ENCODE peak calls at places on chromosomes 13 and 19, in seven cellular contexts. M, G, S, U, T, P and Y are unnamed samples.

GRCh38 chr13:21050288-21051197 is 10.8 kb downstream of the LATS2 start:
- DNase-seq in M (no peak), G (no peak), S (no peak), U (no peak), T (no peak), P (no peak), Y (no peak)

GRCh38 chr19:5148794-5149190 is 179.9 kb downstream of the KDM4B start:
- DNase-seq in M (no peak), G (no peak), S (no peak), U (no peak), T (no peak), P (no peak), Y (peak)

GRCh38 chr19:56933014-56933705 is 92.6 kb upstream of the PEG3 start:
- DNase-seq in M (no peak), G (no peak), S (no peak), U (no peak), T (no peak), P (no peak), Y (no peak)

GRCh38 chr19:10961073-10961762 is 388 bp downstream of the SMARCA4 start:
- DNase-seq in M (no peak), G (no peak), S (no peak), U (peak), T (peak), P (no peak), Y (no peak)

GRCh38 chr13:41649659-41650058 is 192.3 kb downstream of the RGCC start:
- DNase-seq in M (peak), G (no peak), S (no peak), U (peak), T (no peak), P (no peak), Y (no peak)

GRCh38 chr13:29849071-29849541 is 1.3 kb downstream of the UBL3 start:
- DNase-seq in M (peak), G (peak), S (no peak), U (peak), T (no peak), P (no peak), Y (no peak)

GRCh38 chr13:25179810-25180437 is 7.8 kb upstream of the AMER2 start:
- DNase-seq in M (no peak), G (no peak), S (no peak), U (no peak), T (no peak), P (no peak), Y (no peak)

GRCh38 chr13:106261450-106261849 is 274.0 kb downstream of the EFNB2 start:
- DNase-seq in M (no peak), G (no peak), S (no peak), U (no peak), T (no peak), P (no peak), Y (no peak)

GRCh38 chr19:17256130-17256529 is 8.4 kb downstream of the USHBP1 start:
- DNase-seq in M (no peak), G (no peak), S (no peak), U (no peak), T (no peak), P (no peak), Y (no peak)

GRCh38 chr13:79413521-79413920 is 7.5 kb upstream of the RBM26 start:
- DNase-seq in M (no peak), G (peak), S (no peak), U (no peak), T (no peak), P (no peak), Y (no peak)

GRCh38 chr13:83215627-83216026 is 666.6 kb downstream of the SLITRK1 start:
- DNase-seq in M (peak), G (peak), S (no peak), U (peak), T (no peak), P (peak), Y (no peak)

GRCh38 chr19:33292595-33293254 is 9.6 kb downstream of the CEBPA start:
- DNase-seq in M (peak), G (no peak), S (no peak), U (no peak), T (peak), P (no peak), Y (peak)

GRCh38 chr19:48950830-48951519 is 3.7 kb upstream of the BAX start:
- DNase-seq in M (no peak), G (no peak), S (no peak), U (no peak), T (no peak), P (no peak), Y (no peak)

GRCh38 chr13:101035119-101035620 is 360.6 kb upstream of the TMTC4 start:
- DNase-seq in M (no peak), G (no peak), S (no peak), U (no peak), T (no peak), P (no peak), Y (no peak)
- TF ChIP-seq CTCF in M (no peak), G (no peak), S (no peak), U (no peak), T (no peak), P (no peak), Y (no peak)

DNA sequence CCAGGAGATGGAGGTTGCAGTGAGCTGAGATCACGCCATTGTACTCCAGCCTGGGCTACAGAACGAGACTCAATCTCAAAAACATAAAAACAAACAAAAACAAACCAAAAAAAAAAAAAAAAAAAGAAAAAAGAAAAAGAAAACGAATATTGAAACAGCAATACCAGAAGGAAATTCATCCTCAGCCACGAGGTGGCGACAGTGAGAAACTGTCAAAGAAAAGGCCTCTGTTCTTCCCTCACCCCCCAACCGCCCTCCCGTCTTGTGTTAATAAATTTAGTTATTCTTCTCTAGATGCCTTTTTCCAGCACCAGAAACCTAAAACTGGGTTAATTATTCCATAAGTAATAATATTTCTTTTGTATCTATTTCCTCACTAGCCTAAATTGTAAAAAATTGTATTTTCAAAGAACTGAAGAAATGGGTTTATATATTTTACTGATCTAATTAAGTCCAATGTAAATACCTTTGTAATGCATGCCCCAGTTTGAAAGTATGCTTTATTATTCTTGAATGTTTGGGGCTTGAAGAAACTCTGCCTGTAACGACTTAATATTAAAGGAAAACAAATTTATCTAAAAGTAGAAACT is 38.6 kb downstream of the LIG4 start:
- DNase-seq in M (peak), G (peak), S (peak), U (peak), T (peak), P (no peak), Y (no peak)
- TF ChIP-seq CTCF in M (peak), G (peak), S (no peak), U (peak), T (peak), P (peak), Y (no peak)

GRCh38 chr13:110274687-110275086 is 32.3 kb downstream of the COL4A1 start:
- DNase-seq in M (no peak), G (no peak), S (no peak), U (peak), T (no peak), P (no peak), Y (no peak)
- TF ChIP-seq CTCF in M (peak), G (peak), S (no peak), U (peak), T (peak), P (peak), Y (no peak)

GRCh38 chr19:43662487-43662886 is 7.5 kb downstream of the PLAUR start:
- DNase-seq in M (peak), G (no peak), S (no peak), U (peak), T (no peak), P (no peak), Y (no peak)
- TF ChIP-seq CTCF in M (peak), G (peak), S (peak), U (peak), T (peak), P (peak), Y (no peak)

DNA sequence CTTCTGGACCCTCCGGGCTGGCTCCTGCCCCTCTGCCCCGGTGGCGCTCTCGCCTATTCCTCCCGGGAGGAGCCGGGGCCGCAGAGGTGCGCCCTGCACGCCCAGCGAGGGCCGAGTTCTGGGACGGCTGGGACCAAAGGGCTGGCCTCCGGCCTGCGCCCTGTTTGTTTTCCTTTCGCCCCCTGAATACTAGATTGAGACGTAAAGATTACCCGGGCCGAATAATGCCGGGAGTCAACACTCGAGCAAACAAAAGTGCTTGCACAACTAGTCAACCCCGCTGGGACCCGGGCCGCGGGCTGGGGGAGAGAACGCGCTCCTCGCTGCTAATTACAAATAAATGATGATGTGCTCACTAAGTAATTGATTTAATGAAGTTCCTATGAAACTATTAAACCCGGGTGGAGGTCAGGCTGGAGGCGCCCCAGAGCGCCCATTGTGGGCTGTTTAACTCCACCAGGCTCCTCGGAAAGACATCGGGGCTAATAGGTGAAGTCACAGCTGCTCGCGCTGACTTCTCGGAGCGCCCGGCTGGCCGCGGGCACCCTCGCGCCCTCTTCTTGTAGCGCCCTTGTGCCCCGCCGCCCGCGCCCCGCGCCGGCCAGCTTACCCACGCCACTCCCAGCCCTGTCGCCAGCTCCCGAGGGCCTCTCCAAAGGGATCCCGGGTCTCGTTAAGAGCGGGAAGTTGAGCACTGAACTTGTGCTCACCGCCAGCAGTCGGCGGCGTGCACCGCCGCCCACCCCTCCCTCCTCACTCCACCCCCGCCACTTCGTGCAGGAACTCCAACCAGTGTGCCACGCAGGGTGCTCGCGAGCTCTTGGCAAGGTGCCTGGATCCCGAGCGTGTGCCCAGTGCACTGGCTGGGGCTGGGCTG is 14.9 kb downstream of the ZIC5 start:
- DNase-seq in M (no peak), G (no peak), S (peak), U (no peak), T (no peak), P (no peak), Y (no peak)
- TF ChIP-seq CTCF in M (no peak), G (no peak), S (no peak), U (no peak), T (no peak), P (no peak), Y (no peak)